ENCODE peak calls at places on chromosome 18, in five cellular contexts. W is neural progenitor cell, L is mesothelial cell of epicardium, C is ovary, F is mammary epithelial cell. R is an unnamed sample.

GRCh38 chr18:39799010-39799409 is 2156.0 kb upstream of the PIK3C3 start:
- DNase-seq in F (peak; percentile 40), L (no peak), W (no peak), C (no peak), R (no peak)

GRCh38 chr18:76709659-76710645 is 112.4 kb upstream of the ZNF236 start:
- DNase-seq in W (peak; percentile 88), L (peak; percentile 73), F (peak; percentile 36), C (peak; percentile 75), R (peak; percentile 51)

GRCh38 chr18:24534737-24535136 is 74.3 kb downstream of the HRH4 start:
- DNase-seq in F (no peak), C (no peak), W (no peak), L (no peak), R (no peak)

GRCh38 chr18:13390196-13390595 is 171.6 kb downstream of the LDLRAD4 start:
- DNase-seq in L (no peak), W (no peak), F (no peak), C (no peak), R (no peak)

GRCh38 chr18:54240629-54241107 is 16.2 kb upstream of the MBD2 start:
- DNase-seq in W (no peak), C (no peak), F (peak; percentile 46), L (no peak), R (no peak)

GRCh38 chr18:44198296-44199284 is 482.1 kb upstream of the SETBP1 start:
- DNase-seq in C (no peak), F (peak; percentile 29), L (no peak), W (no peak), R (no peak)

GRCh38 chr18:4058179-4058578 is 396.9 kb downstream of the DLGAP1 start:
- DNase-seq in L (no peak), W (no peak), C (no peak), F (no peak), R (no peak)

GRCh38 chr18:8208716-8209115 is 400.5 kb upstream of the RAB12 start:
- DNase-seq in W (no peak), C (no peak), F (no peak), L (no peak), R (no peak)

GRCh38 chr18:63071566-63072175 is 247.9 kb downstream of the BCL2 start:
- DNase-seq in C (no peak), L (no peak), W (no peak), F (no peak), R (no peak)

GRCh38 chr18:59379772-59380530 is 20.9 kb upstream of the LMAN1 start:
- DNase-seq in L (no peak), C (no peak), F (no peak), W (no peak), R (no peak)

GRCh38 chr18:76519156-76519549 is 24.1 kb upstream of the ZNF516 start:
- DNase-seq in C (no peak), L (no peak), F (no peak), W (peak; percentile 65), R (no peak)

GRCh38 chr18:62446511-62446910 is 76.3 kb upstream of the ZCCHC2 start:
- DNase-seq in L (no peak), W (no peak), F (no peak), C (no peak), R (no peak)

GRCh38 chr18:45666006-45666405 is 50.7 kb downstream of the SLC14A2 start:
- DNase-seq in W (no peak), L (no peak), C (no peak), F (no peak), R (no peak)

GRCh38 chr18:74012954-74013630 is 134.5 kb downstream of the FBXO15 start:
- DNase-seq in W (peak; percentile 17), C (no peak), L (no peak), F (no peak), R (no peak)

GRCh38 chr18:40407913-40408312 is 1547.1 kb upstream of the PIK3C3 start:
- DNase-seq in L (no peak), C (no peak), F (no peak), W (no peak), R (no peak)

GRCh38 chr18:32289480-32290075 is 99.7 kb downstream of the MEP1B start:
- DNase-seq in F (peak; percentile 53), W (peak; percentile 77), C (no peak), L (no peak), R (no peak)

GRCh38 chr18:60895181-60895580 is 438.0 kb upstream of the CDH20 start:
- DNase-seq in L (no peak), C (no peak), F (peak; percentile 45), W (no peak), R (no peak)

GRCh38 chr18:10228380-10228779 is 226.1 kb upstream of the APCDD1 start:
- DNase-seq in C (no peak), F (no peak), W (no peak), L (no peak), R (no peak)

GRCh38 chr18:10232062-10232461 is 222.4 kb upstream of the APCDD1 start:
- DNase-seq in L (no peak), F (no peak), C (no peak), W (no peak), R (no peak)

GRCh38 chr18:10226971-10227370 is 227.5 kb upstream of the APCDD1 start:
- DNase-seq in W (no peak), L (no peak), C (no peak), F (no peak), R (no peak)

GRCh38 chr18:10231220-10231619 is 223.2 kb upstream of the APCDD1 start:
- DNase-seq in W (no peak), L (no peak), C (no peak), F (no peak), R (no peak)

GRCh38 chr18:10230072-10230471 is 224.4 kb upstream of the APCDD1 start:
- DNase-seq in L (no peak), W (no peak), F (peak; percentile 91), C (no peak), R (no peak)
- TF ChIP-seq CTCF in L (no peak), W (no peak), F (peak; percentile 40), C (no peak), R (no peak)

DNA sequence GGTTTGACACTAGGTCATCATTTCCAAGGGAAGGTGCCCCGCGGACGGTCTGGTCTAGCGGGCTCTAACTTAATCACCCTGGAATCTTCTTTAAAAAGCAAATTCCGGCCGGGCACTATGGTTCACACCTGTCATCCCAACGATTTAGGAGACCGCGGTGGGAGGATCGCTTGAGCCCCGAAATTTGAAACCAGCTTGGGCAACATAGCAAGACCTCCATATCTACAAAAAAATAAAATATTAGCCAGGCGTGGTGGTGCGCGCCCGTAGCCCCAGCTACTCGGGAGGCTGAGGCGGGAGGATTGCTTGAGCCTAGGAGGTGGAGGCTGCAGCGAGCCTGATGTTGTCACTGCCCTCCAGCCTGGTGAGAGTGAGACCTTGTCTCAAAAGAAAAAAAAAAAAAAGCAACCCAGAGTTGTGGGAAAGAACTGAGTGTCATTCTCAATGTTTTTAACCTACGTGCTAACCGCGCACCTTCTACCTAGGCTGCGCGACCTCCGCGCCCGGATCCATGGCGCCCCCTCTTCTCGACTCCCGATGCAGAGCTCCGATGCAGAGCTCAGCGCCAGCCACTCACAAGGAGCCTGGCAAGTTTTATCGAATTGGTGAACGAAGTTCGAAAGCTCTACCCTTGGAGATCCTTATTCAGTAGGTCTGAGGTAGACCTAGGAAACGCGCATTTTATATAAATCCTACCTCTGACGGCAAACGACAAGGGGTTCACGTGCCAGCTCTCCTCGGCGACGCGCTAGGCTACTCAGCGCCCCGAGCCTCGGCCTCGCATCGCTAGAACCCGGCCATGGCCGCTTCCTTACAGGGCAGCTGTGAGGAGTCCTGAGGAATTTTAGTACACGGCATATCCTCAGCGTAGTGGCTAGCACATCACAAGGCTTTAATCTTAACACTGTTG is 877 bp upstream of the TWSG1 start:
- DNase-seq in C (peak; percentile 50), F (no peak), L (no peak), W (peak; percentile 85), R (peak; percentile 34)
- TF ChIP-seq CTCF in C (no peak), F (no peak), L (no peak), W (no peak), R (no peak)

GRCh38 chr18:5890606-5891360 is 4.5 kb downstream of the TMEM200C start:
- DNase-seq in W (peak; percentile 84), C (peak; percentile 55), L (peak; percentile 67), F (no peak), R (peak; percentile 26)
- TF ChIP-seq CTCF in W (peak; percentile 64), C (peak; percentile 10), L (peak; percentile 80), F (peak; percentile 13), R (peak; percentile 65)

DNA sequence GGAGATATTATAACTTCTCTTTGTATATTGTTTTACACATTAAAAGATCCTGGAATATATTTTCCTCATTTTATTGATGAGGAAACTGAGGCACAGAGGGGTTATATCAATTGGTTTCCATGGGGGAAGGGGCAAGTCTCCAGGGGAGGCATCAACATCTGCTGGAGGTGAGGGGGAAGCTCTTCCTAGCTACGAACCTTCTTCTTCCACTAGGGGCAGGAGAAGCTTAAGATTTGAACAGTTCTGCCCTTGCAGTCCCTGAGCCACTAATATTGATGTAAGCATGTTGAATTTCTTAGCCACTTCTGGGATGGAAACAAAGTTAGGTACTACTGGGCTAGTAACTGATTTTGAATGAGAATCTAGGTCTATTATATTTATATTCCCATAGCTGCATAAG is 140.1 kb upstream of the AQP4 start:
- DNase-seq in C (no peak), L (no peak), F (no peak), W (peak; percentile 51), R (no peak)
- TF ChIP-seq CTCF in C (no peak), L (no peak), F (peak; percentile 50), W (peak; percentile 62), R (no peak)

GRCh38 chr18:80157708-80158343 is 48.8 kb downstream of the ADNP2 start:
- DNase-seq in L (peak; percentile 86), F (peak; percentile 48), W (peak; percentile 78), C (peak; percentile 85), R (peak; percentile 61)

GRCh38 chr18:80158365-80158764 is 49.3 kb downstream of the ADNP2 start:
- DNase-seq in W (no peak), F (no peak), L (no peak), C (peak; percentile 12), R (no peak)

GRCh38 chr18:80163183-80163582 is 54.1 kb downstream of the ADNP2 start:
- DNase-seq in L (peak; percentile 17), F (no peak), C (no peak), W (no peak), R (no peak)

GRCh38 chr18:80161781-80162417 is 52.8 kb downstream of the ADNP2 start:
- DNase-seq in F (no peak), C (peak; percentile 11), W (no peak), L (peak; percentile 26), R (no peak)

GRCh38 chr18:80159713-80160636 is 50.9 kb downstream of the ADNP2 start:
- DNase-seq in W (no peak), C (peak; percentile 36), F (no peak), L (no peak), R (no peak)
- TF ChIP-seq CTCF in W (no peak), C (no peak), F (no peak), L (no peak), R (peak; percentile 53)

DNA sequence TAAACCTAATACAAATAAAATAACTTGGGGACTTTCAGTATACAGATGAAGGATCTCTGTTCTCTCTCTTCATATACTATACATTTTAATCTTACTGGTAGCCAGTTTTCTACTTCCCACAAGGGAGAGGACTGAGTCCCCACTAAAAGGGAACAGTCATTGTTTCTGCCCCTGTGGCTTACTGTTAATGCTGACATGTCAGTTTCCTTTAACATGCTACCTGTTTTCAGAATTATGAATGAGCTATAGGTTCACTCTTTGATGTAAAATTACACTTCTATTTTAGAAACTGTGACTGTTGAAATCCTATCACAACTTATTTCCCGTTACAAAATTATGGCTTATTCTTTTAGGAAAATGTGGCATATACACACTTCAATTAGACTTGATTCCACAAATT is 207.7 kb downstream of the CDH2 start:
- DNase-seq in F (no peak), L (no peak), C (no peak), W (no peak), R (no peak)
- TF ChIP-seq CTCF in F (no peak), L (no peak), C (no peak), W (no peak), R (no peak)

GRCh38 chr18:37937287-37937686 is 371.7 kb upstream of the CELF4 start:
- DNase-seq in F (no peak), C (no peak), L (no peak), W (no peak), R (no peak)
- TF ChIP-seq CTCF in F (no peak), C (no peak), L (no peak), W (no peak), R (no peak)

R was measured in natural killer cell.